ENCODE peak calls at places on chromosomes 7 and 10, in five cellular contexts. G is caudate nucleus, D is breast epithelium, M is adrenal gland, O is A549. K is an unnamed sample.

GRCh38 chr10:124318811-124319210 is 99.9 kb downstream of the OAT start:
- DNase-seq in O (no peak), M (no peak), D (no peak), G (no peak), K (no peak)

GRCh38 chr10:132687893-132688579 is 97.9 kb downstream of the NKX6-2 start:
- DNase-seq in D (peak), O (no peak), M (no peak), G (no peak), K (no peak)

GRCh38 chr10:36946598-36946997 is 178.8 kb upstream of the ANKRD30A start:
- DNase-seq in O (no peak), G (no peak), D (no peak), M (no peak), K (no peak)

GRCh38 chr7:798921-799470 is 33.3 kb upstream of the SUN1 start:
- DNase-seq in G (no peak), M (no peak), O (no peak), D (no peak), K (no peak)

GRCh38 chr10:66378117-66378876 is 547.5 kb upstream of the LRRTM3 start:
- DNase-seq in G (no peak), O (no peak), M (no peak), D (no peak), K (no peak)

GRCh38 chr7:149459540-149460433 is 1.1 kb downstream of the ZNF777 start:
- DNase-seq in G (no peak), D (no peak), O (peak), M (no peak), K (no peak)

GRCh38 chr10:89702121-89702480 is 711 bp downstream of the KIF20B start:
- DNase-seq in D (no peak), G (no peak), M (no peak), O (peak), K (no peak)

GRCh38 chr7:98365863-98366561 is 34.9 kb downstream of the BAIAP2L1 start:
- DNase-seq in G (no peak), D (no peak), O (no peak), M (peak), K (no peak)

GRCh38 chr10:43754569-43755260 is 106.0 kb upstream of the ZNF32 start:
- DNase-seq in M (no peak), O (no peak), D (no peak), G (no peak), K (no peak)

GRCh38 chr7:157476201-157476600 is 139.4 kb downstream of the DNAJB6 start:
- DNase-seq in G (no peak), D (no peak), M (no peak), O (no peak), K (no peak)

GRCh38 chr7:111051832-111052231 is 39.1 kb upstream of the LRRN3 start:
- DNase-seq in O (no peak), G (no peak), D (no peak), M (no peak), K (no peak)

GRCh38 chr7:5700391-5700985 is 81.0 kb downstream of the RNF216 start:
- DNase-seq in O (no peak), G (no peak), M (no peak), D (no peak), K (no peak)

GRCh38 chr7:2003931-2004812 is 228.6 kb downstream of the MAD1L1 start:
- DNase-seq in O (no peak), D (peak), M (peak), G (no peak), K (no peak)

GRCh38 chr10:84948644-84949043 is 620.3 kb downstream of the CCSER2 start:
- DNase-seq in D (no peak), M (no peak), G (no peak), O (no peak), K (no peak)
- H3K27ac ChIP-seq in D (no peak), M (no peak), G (no peak), O (no peak), K (no peak)

GRCh38 chr7:134724606-134725005 is 54.8 kb upstream of the CALD1 start:
- DNase-seq in O (peak), D (no peak), G (no peak), M (no peak), K (no peak)

GRCh38 chr7:134727711-134728110 is 51.7 kb upstream of the CALD1 start:
- DNase-seq in M (no peak), O (no peak), G (no peak), D (no peak), K (no peak)

GRCh38 chr7:134729895-134730294 is 49.5 kb upstream of the CALD1 start:
- DNase-seq in M (no peak), G (no peak), O (no peak), D (no peak), K (no peak)

GRCh38 chr7:134723904-134724303 is 55.5 kb upstream of the CALD1 start:
- DNase-seq in O (no peak), G (no peak), D (no peak), M (no peak), K (no peak)

GRCh38 chr7:134726581-134726980 is 52.9 kb upstream of the CALD1 start:
- DNase-seq in M (no peak), G (no peak), D (no peak), O (no peak), K (no peak)
- H3K27ac ChIP-seq in M (no peak), G (peak), D (no peak), O (no peak), K (no peak)

GRCh38 chr7:27546610-27547009 is 116.1 kb downstream of the HIBADH start:
- DNase-seq in O (no peak), M (no peak), G (no peak), D (no peak), K (no peak)
- H3K27ac ChIP-seq in O (no peak), M (no peak), G (no peak), D (no peak), K (no peak)

DNA sequence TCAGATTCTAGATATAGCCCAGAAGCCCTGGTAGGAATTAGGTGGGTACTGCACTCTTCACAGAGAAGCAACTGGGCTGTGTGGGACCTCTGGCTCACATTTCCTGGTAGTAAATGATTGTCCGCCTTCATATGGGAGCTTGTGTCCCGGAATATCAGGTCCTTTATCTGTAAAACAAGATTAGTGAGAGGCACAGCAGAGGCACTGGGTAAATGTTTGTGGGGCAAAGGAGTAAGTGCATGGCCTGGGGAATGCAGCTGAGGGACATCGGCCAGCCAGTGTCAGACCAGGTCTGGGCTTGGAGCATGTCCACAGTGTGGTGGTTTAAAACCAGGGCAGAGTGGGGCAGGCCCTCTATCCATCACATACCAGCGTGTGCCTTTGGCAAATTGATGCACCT is 323.3 kb upstream of the ZMIZ1 start:
- DNase-seq in G (no peak), O (no peak), D (no peak), M (no peak), K (no peak)
- H3K27ac ChIP-seq in G (no peak), O (no peak), D (no peak), M (peak), K (no peak)

GRCh38 chr7:92749832-92750231 is 86.5 kb downstream of the CDK6 start:
- DNase-seq in M (no peak), O (no peak), D (no peak), G (no peak), K (no peak)

GRCh38 chr7:92750961-92751360 is 85.4 kb downstream of the CDK6 start:
- DNase-seq in D (no peak), O (no peak), M (no peak), G (no peak), K (no peak)

GRCh38 chr7:92753614-92754013 is 82.8 kb downstream of the CDK6 start:
- DNase-seq in M (no peak), O (no peak), G (no peak), D (no peak), K (no peak)

GRCh38 chr7:92750440-92750839 is 85.9 kb downstream of the CDK6 start:
- DNase-seq in M (no peak), D (no peak), G (no peak), O (no peak), K (no peak)

DNA sequence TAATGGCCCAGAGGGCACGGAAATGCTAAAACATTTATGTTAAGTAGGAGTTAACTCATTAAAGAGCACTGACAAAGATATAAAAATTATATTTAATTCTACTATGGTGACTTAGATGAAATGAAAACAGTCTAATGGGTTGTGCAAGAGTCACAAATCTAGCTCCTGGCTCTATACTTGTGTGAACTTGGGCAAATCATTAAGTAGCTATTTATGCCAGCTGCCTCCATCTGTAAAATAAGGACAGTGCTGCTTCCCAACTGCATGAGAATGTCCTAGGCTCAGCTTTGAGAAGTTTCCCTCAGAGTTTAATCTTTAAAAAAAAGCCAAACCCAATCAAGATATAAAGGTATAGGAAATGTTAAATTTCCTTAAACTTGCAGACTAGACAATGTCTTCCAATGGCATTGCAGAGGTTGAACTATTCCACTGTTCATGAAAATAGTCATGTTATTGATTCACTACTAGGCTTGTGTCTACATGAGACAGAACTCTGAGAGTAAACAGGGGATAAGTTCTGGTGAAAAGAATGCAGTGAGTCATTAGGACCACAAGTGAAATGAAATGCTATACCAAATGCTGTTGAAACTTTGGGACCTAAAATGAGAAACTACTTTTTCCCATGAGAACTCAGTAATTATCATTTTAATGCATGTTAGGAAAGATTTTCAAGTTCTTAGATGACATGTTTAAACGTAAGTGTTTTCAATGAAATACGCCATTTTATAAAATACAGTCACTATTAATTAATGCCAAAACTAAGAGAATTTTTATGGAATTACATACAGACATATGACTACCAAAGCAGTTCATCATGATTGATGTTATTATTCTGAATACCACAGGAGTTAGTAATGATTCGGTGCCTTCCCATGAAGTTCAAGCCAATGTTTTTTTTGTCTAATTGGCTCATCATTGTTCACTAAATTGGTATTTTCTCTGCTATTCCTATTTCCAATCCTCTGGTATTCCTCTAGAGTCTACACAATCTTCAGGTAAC is 84.2 kb downstream of the CDK6 start:
- DNase-seq in M (no peak), G (no peak), O (peak), D (no peak), K (no peak)
- H3K27ac ChIP-seq in M (no peak), G (no peak), O (peak), D (no peak), K (no peak)

K was measured in substantia nigra.